ENCODE peak calls at places on chromosomes 1 and 21, in eight cellular contexts. One of them, this sample, is unnamed.

GRCh38 chr1:153125536-153125935 is 12.2 kb upstream of the SPRR2F start:
- ATAC-seq in right cardiac atrium: no peak
- ATAC-seq in pancreas: no peak
- ATAC-seq in HepG2: no peak
- ATAC-seq in activated CD8-positive, alpha-beta memory T cell treated with anti-CD3 and anti-CD28 coated beads, Interleukin-2, amount 10 ng/mL, durations not matched to agents 7 days and 5 days: no peak
- ATAC-seq in activated T-cell treated with anti-CD3 and anti-CD28 coated beads, Interleukin-2, amount 50 U/mL, for 4 hours: no peak
- ATAC-seq in sciatic nerve: no peak
- ATAC-seq in Right ventricle myocardium superior: no peak
- ATAC-seq in this sample: no peak

GRCh38 chr1:156675715-156676311 is 1.4 kb downstream of the NES start:
- ATAC-seq in right cardiac atrium: peak
- ATAC-seq in pancreas: no peak
- ATAC-seq in HepG2: peak
- ATAC-seq in activated CD8-positive, alpha-beta memory T cell treated with anti-CD3 and anti-CD28 coated beads, Interleukin-2, amount 10 ng/mL, durations not matched to agents 7 days and 5 days: no peak
- ATAC-seq in activated T-cell treated with anti-CD3 and anti-CD28 coated beads, Interleukin-2, amount 50 U/mL, for 4 hours: no peak
- ATAC-seq in sciatic nerve: peak
- ATAC-seq in Right ventricle myocardium superior: peak
- ATAC-seq in this sample: no peak

GRCh38 chr1:240539700-240540414 is 72.1 kb downstream of the GREM2 start:
- ATAC-seq in right cardiac atrium: no peak
- ATAC-seq in pancreas: no peak
- ATAC-seq in HepG2: no peak
- ATAC-seq in activated CD8-positive, alpha-beta memory T cell treated with anti-CD3 and anti-CD28 coated beads, Interleukin-2, amount 10 ng/mL, durations not matched to agents 7 days and 5 days: no peak
- ATAC-seq in activated T-cell treated with anti-CD3 and anti-CD28 coated beads, Interleukin-2, amount 50 U/mL, for 4 hours: no peak
- ATAC-seq in sciatic nerve: no peak
- ATAC-seq in Right ventricle myocardium superior: no peak
- ATAC-seq in this sample: no peak

GRCh38 chr1:29525941-29526340 is 289.6 kb downstream of the PTPRU start:
- ATAC-seq in right cardiac atrium: no peak
- ATAC-seq in pancreas: no peak
- ATAC-seq in HepG2: no peak
- ATAC-seq in activated CD8-positive, alpha-beta memory T cell treated with anti-CD3 and anti-CD28 coated beads, Interleukin-2, amount 10 ng/mL, durations not matched to agents 7 days and 5 days: no peak
- ATAC-seq in activated T-cell treated with anti-CD3 and anti-CD28 coated beads, Interleukin-2, amount 50 U/mL, for 4 hours: no peak
- ATAC-seq in sciatic nerve: no peak
- ATAC-seq in Right ventricle myocardium superior: no peak
- ATAC-seq in this sample: no peak

GRCh38 chr21:17105972-17106371 is 406.9 kb upstream of the CXADR start:
- ATAC-seq in right cardiac atrium: no peak
- ATAC-seq in pancreas: no peak
- ATAC-seq in HepG2: no peak
- ATAC-seq in activated CD8-positive, alpha-beta memory T cell treated with anti-CD3 and anti-CD28 coated beads, Interleukin-2, amount 10 ng/mL, durations not matched to agents 7 days and 5 days: no peak
- ATAC-seq in activated T-cell treated with anti-CD3 and anti-CD28 coated beads, Interleukin-2, amount 50 U/mL, for 4 hours: no peak
- ATAC-seq in sciatic nerve: no peak
- ATAC-seq in Right ventricle myocardium superior: no peak
- ATAC-seq in this sample: no peak

GRCh38 chr21:39182484-39183271 is 573 bp downstream of the PSMG1 start:
- ATAC-seq in right cardiac atrium: peak
- ATAC-seq in pancreas: peak
- ATAC-seq in HepG2: peak
- ATAC-seq in activated CD8-positive, alpha-beta memory T cell treated with anti-CD3 and anti-CD28 coated beads, Interleukin-2, amount 10 ng/mL, durations not matched to agents 7 days and 5 days: no peak
- ATAC-seq in activated T-cell treated with anti-CD3 and anti-CD28 coated beads, Interleukin-2, amount 50 U/mL, for 4 hours: peak
- ATAC-seq in sciatic nerve: peak
- ATAC-seq in Right ventricle myocardium superior: peak
- ATAC-seq in this sample: no peak

GRCh38 chr1:84598846-84599741 is 24.9 kb upstream of the CTBS start:
- ATAC-seq in right cardiac atrium: peak
- ATAC-seq in pancreas: no peak
- ATAC-seq in HepG2: no peak
- ATAC-seq in activated CD8-positive, alpha-beta memory T cell treated with anti-CD3 and anti-CD28 coated beads, Interleukin-2, amount 10 ng/mL, durations not matched to agents 7 days and 5 days: peak
- ATAC-seq in activated T-cell treated with anti-CD3 and anti-CD28 coated beads, Interleukin-2, amount 50 U/mL, for 4 hours: peak
- ATAC-seq in sciatic nerve: no peak
- ATAC-seq in Right ventricle myocardium superior: no peak
- ATAC-seq in this sample: peak

GRCh38 chr1:46174448-46175231 is at the start of gene TSPAN1:
- ATAC-seq in right cardiac atrium: peak
- ATAC-seq in pancreas: peak
- ATAC-seq in HepG2: peak
- ATAC-seq in activated CD8-positive, alpha-beta memory T cell treated with anti-CD3 and anti-CD28 coated beads, Interleukin-2, amount 10 ng/mL, durations not matched to agents 7 days and 5 days: no peak
- ATAC-seq in activated T-cell treated with anti-CD3 and anti-CD28 coated beads, Interleukin-2, amount 50 U/mL, for 4 hours: no peak
- ATAC-seq in sciatic nerve: peak
- ATAC-seq in Right ventricle myocardium superior: peak
- ATAC-seq in this sample: no peak

GRCh38 chr1:184800876-184801275 is 46.2 kb upstream of the EDEM3 start:
- ATAC-seq in right cardiac atrium: no peak
- ATAC-seq in pancreas: no peak
- ATAC-seq in HepG2: no peak
- ATAC-seq in activated CD8-positive, alpha-beta memory T cell treated with anti-CD3 and anti-CD28 coated beads, Interleukin-2, amount 10 ng/mL, durations not matched to agents 7 days and 5 days: no peak
- ATAC-seq in activated T-cell treated with anti-CD3 and anti-CD28 coated beads, Interleukin-2, amount 50 U/mL, for 4 hours: no peak
- ATAC-seq in sciatic nerve: no peak
- ATAC-seq in Right ventricle myocardium superior: no peak
- ATAC-seq in this sample: no peak

GRCh38 chr1:18799454-18799853 is 60.0 kb downstream of the TAS1R2 start:
- ATAC-seq in right cardiac atrium: no peak
- ATAC-seq in pancreas: no peak
- ATAC-seq in HepG2: no peak
- ATAC-seq in activated CD8-positive, alpha-beta memory T cell treated with anti-CD3 and anti-CD28 coated beads, Interleukin-2, amount 10 ng/mL, durations not matched to agents 7 days and 5 days: no peak
- ATAC-seq in activated T-cell treated with anti-CD3 and anti-CD28 coated beads, Interleukin-2, amount 50 U/mL, for 4 hours: no peak
- ATAC-seq in sciatic nerve: no peak
- ATAC-seq in Right ventricle myocardium superior: no peak
- ATAC-seq in this sample: no peak

GRCh38 chr1:160362168-160362941 is 4.5 kb upstream of the NHLH1 start:
- ATAC-seq in right cardiac atrium: no peak
- ATAC-seq in pancreas: no peak
- ATAC-seq in HepG2: no peak
- ATAC-seq in activated CD8-positive, alpha-beta memory T cell treated with anti-CD3 and anti-CD28 coated beads, Interleukin-2, amount 10 ng/mL, durations not matched to agents 7 days and 5 days: no peak
- ATAC-seq in activated T-cell treated with anti-CD3 and anti-CD28 coated beads, Interleukin-2, amount 50 U/mL, for 4 hours: no peak
- ATAC-seq in sciatic nerve: no peak
- ATAC-seq in Right ventricle myocardium superior: no peak
- ATAC-seq in this sample: no peak

GRCh38 chr1:43824795-43825194 is 108.8 kb upstream of the ARTN start:
- ATAC-seq in right cardiac atrium: no peak
- ATAC-seq in pancreas: no peak
- ATAC-seq in HepG2: no peak
- ATAC-seq in activated CD8-positive, alpha-beta memory T cell treated with anti-CD3 and anti-CD28 coated beads, Interleukin-2, amount 10 ng/mL, durations not matched to agents 7 days and 5 days: no peak
- ATAC-seq in activated T-cell treated with anti-CD3 and anti-CD28 coated beads, Interleukin-2, amount 50 U/mL, for 4 hours: no peak
- ATAC-seq in sciatic nerve: no peak
- ATAC-seq in Right ventricle myocardium superior: no peak
- ATAC-seq in this sample: no peak

GRCh38 chr1:225923381-225923691 is 714 bp downstream of the PYCR2 start:
- ATAC-seq in right cardiac atrium: peak
- ATAC-seq in pancreas: peak
- ATAC-seq in HepG2: peak
- ATAC-seq in activated CD8-positive, alpha-beta memory T cell treated with anti-CD3 and anti-CD28 coated beads, Interleukin-2, amount 10 ng/mL, durations not matched to agents 7 days and 5 days: no peak
- ATAC-seq in activated T-cell treated with anti-CD3 and anti-CD28 coated beads, Interleukin-2, amount 50 U/mL, for 4 hours: no peak
- ATAC-seq in sciatic nerve: no peak
- ATAC-seq in Right ventricle myocardium superior: no peak
- ATAC-seq in this sample: no peak

This sample was measured in stimulated activated memory B cell treated with anti-CD40 and anti-IgM and Interleukin-4, amounts not matched to agents 10 μg/mL and 1 μg/mL and 100 μg/mL, for 72 hours.